ENCODE peak calls at places on chromosomes 13 and 19, in nine cellular contexts. A, P, S, O, Q, K, F, N and V are unnamed samples.

GRCh38 chr19:39514840-39515550 is at the start of gene SELENOV:
- DNase-seq in P (no peak), A (no peak), K (no peak), F (no peak), O (no peak), S (no peak), N (no peak), Q (no peak), V (no peak)

GRCh38 chr13:42363941-42364612 is 92.1 kb downstream of the AKAP11 start:
- DNase-seq in K (no peak), S (no peak), O (no peak), Q (no peak), P (no peak), A (no peak), F (no peak), N (peak; percentile 8), V (peak; percentile 30)

GRCh38 chr13:102191951-102192461 is 209.8 kb downstream of the FGF14 start:
- DNase-seq in N (peak; percentile 91), K (no peak), O (no peak), F (no peak), P (no peak), A (no peak), Q (no peak), S (no peak), V (no peak)

GRCh38 chr13:45297456-45298205 is 43.4 kb downstream of the TPT1 start:
- DNase-seq in F (no peak), O (no peak), P (no peak), A (no peak), K (no peak), S (no peak), N (no peak), Q (no peak), V (no peak)

GRCh38 chr13:45967589-45967988 is 85.0 kb downstream of the ZC3H13 start:
- DNase-seq in S (no peak), O (no peak), P (no peak), A (no peak), K (no peak), F (no peak), Q (no peak), N (no peak), V (no peak)

GRCh38 chr19:13483215-13483614 is 23.1 kb downstream of the CACNA1A start:
- DNase-seq in O (no peak), S (no peak), F (no peak), P (no peak), Q (no peak), N (no peak), A (no peak), K (no peak), V (no peak)

GRCh38 chr19:11420429-11420893 is 1.3 kb upstream of the RGL3 start:
- DNase-seq in F (peak; percentile 84), Q (peak; percentile 29), P (no peak), K (no peak), N (no peak), A (no peak), O (peak; percentile 68), S (peak; percentile 36), V (peak; percentile 25)

GRCh38 chr19:7535993-7536685 is 622 bp downstream of the PNPLA6 start:
- DNase-seq in F (peak; percentile 41), S (peak; percentile 8), N (no peak), P (no peak), K (no peak), A (no peak), Q (no peak), O (no peak), V (no peak)

GRCh38 chr13:84413016-84413415 is 530.7 kb upstream of the SLITRK1 start:
- DNase-seq in A (no peak), P (no peak), F (no peak), K (no peak), S (no peak), O (no peak), N (peak; percentile 31), Q (no peak), V (no peak)